ENCODE peak calls at places on chromosomes 12 and 14, in ten cellular contexts. L, J, Z, S, Y, Q, G, U, K and I are unnamed samples.

GRCh38 chr12:107580750-107581529 is 104.7 kb upstream of the PWP1 start:
- DNase-seq in L (no peak), J (no peak), Z (no peak), S (no peak), Y (peak; percentile 57), Q (no peak), G (peak; percentile 24), U (no peak), K (peak; percentile 23), I (peak; percentile 18)

GRCh38 chr14:24079521-24080141 is 8.3 kb downstream of the CPNE6 start:
- DNase-seq in L (no peak), J (no peak), Z (no peak), S (no peak), Y (peak; percentile 90), Q (no peak), G (no peak), U (no peak), K (no peak), I (peak; percentile 59)

GRCh38 chr12:12800406-12801180 is 12.6 kb upstream of the DDX47 start:
- DNase-seq in L (no peak), J (peak; percentile 77), Z (no peak), S (no peak), Y (no peak), Q (no peak), G (peak; percentile 68), U (peak; percentile 54), K (peak; percentile 68), I (no peak)

GRCh38 chr14:89755816-89756215 is 198.7 kb downstream of the EFCAB11 start:
- DNase-seq in L (no peak), J (no peak), Z (no peak), S (no peak), Y (no peak), Q (no peak), G (no peak), U (no peak), K (no peak), I (no peak)

GRCh38 chr14:72262771-72263170 is 330.5 kb downstream of the RGS6 start:
- DNase-seq in L (no peak), J (no peak), Z (no peak), S (no peak), Y (no peak), Q (no peak), G (no peak), U (no peak), K (no peak), I (no peak)

GRCh38 chr12:52608161-52608560 is 6.9 kb upstream of the KRT72 start:
- DNase-seq in L (no peak), J (no peak), Z (no peak), S (no peak), Y (no peak), Q (no peak), G (no peak), U (no peak), K (no peak), I (no peak)

GRCh38 chr14:40417777-40418401 is 985.7 kb upstream of the FBXO33 start:
- DNase-seq in L (no peak), J (peak; percentile 4), Z (no peak), S (peak; percentile 7), Y (peak; percentile 71), Q (peak; percentile 2), G (peak; percentile 4), U (no peak), K (no peak), I (no peak)

GRCh38 chr12:6691473-6691872 is 2.3 kb upstream of the ZNF384 start:
- DNase-seq in L (no peak), J (peak; percentile 15), Z (no peak), S (no peak), Y (no peak), Q (no peak), G (peak; percentile 65), U (no peak), K (peak; percentile 14), I (no peak)

GRCh38 chr12:51773145-51773869 is 75.2 kb downstream of the FIGNL2 start:
- DNase-seq in L (no peak), J (peak; percentile 88), Z (no peak), S (no peak), Y (no peak), Q (no peak), G (peak; percentile 73), U (peak; percentile 42), K (peak; percentile 39), I (no peak)

GRCh38 chr14:39233680-39234326 is at the start of gene MIA2:
- DNase-seq in L (no peak), J (no peak), Z (no peak), S (no peak), Y (no peak), Q (no peak), G (no peak), U (no peak), K (no peak), I (no peak)

GRCh38 chr12:46221255-46222128 is 47.4 kb downstream of the SLC38A1 start:
- DNase-seq in L (no peak), J (peak; percentile 77), Z (no peak), S (no peak), Y (no peak), Q (no peak), G (peak; percentile 78), U (no peak), K (peak; percentile 74), I (no peak)

GRCh38 chr14:63671987-63672386 is 30.3 kb upstream of the WDR89 start:
- DNase-seq in L (no peak), J (no peak), Z (no peak), S (no peak), Y (no peak), Q (no peak), G (no peak), U (no peak), K (no peak), I (no peak)

GRCh38 chr12:113359133-113359938 is 949 bp downstream of the PLBD2 start:
- DNase-seq in L (no peak), J (peak; percentile 36), Z (peak; percentile 23), S (no peak), Y (no peak), Q (no peak), G (peak; percentile 30), U (no peak), K (no peak), I (no peak)

GRCh38 chr12:108799528-108800243 is 57.7 kb downstream of the SSH1 start:
- DNase-seq in L (no peak), J (no peak), Z (no peak), S (no peak), Y (no peak), Q (no peak), G (no peak), U (no peak), K (peak; percentile 34), I (no peak)

GRCh38 chr12:14373202-14373601 is 7.7 kb downstream of the ATF7IP start:
- DNase-seq in L (no peak), J (peak; percentile 87), Z (no peak), S (no peak), Y (no peak), Q (no peak), G (peak; percentile 66), U (peak; percentile 61), K (no peak), I (no peak)

GRCh38 chr12:115243933-115244628 is 560.1 kb upstream of the TBX3 start:
- DNase-seq in L (no peak), J (no peak), Z (no peak), S (no peak), Y (no peak), Q (no peak), G (no peak), U (no peak), K (no peak), I (no peak)

GRCh38 chr12:68957273-68957672 is 24.3 kb upstream of the CPM start:
- DNase-seq in L (no peak), J (peak; percentile 16), Z (no peak), S (no peak), Y (no peak), Q (no peak), G (no peak), U (no peak), K (no peak), I (no peak)

GRCh38 chr12:89882051-89882450 is 173.4 kb upstream of the ATP2B1 start:
- DNase-seq in L (no peak), J (peak; percentile 44), Z (peak; percentile 50), S (peak; percentile 10), Y (peak; percentile 13), Q (no peak), G (peak; percentile 58), U (no peak), K (peak; percentile 44), I (no peak)

GRCh38 chr14:51616724-51617409 is 34.8 kb upstream of the FRMD6 start:
- DNase-seq in L (no peak), J (peak; percentile 92), Z (no peak), S (no peak), Y (no peak), Q (no peak), G (peak; percentile 97), U (peak; percentile 78), K (peak; percentile 87), I (no peak)

GRCh38 chr14:95515080-95515489 is 1.4 kb downstream of the SYNE3 start:
- DNase-seq in L (no peak), J (peak; percentile 48), Z (no peak), S (no peak), Y (peak; percentile 58), Q (no peak), G (no peak), U (no peak), K (no peak), I (no peak)

GRCh38 chr12:47808574-47809380 is 10.9 kb downstream of the HDAC7 start:
- DNase-seq in L (no peak), J (no peak), Z (no peak), S (peak; percentile 59), Y (peak; percentile 20), Q (peak; percentile 69), G (no peak), U (no peak), K (no peak), I (no peak)

GRCh38 chr12:11545438-11546330 is 103.8 kb upstream of the ETV6 start:
- DNase-seq in L (no peak), J (peak; percentile 44), Z (peak; percentile 77), S (peak; percentile 81), Y (no peak), Q (peak; percentile 62), G (no peak), U (no peak), K (no peak), I (no peak)

GRCh38 chr12:53963005-53963404 is 8.3 kb downstream of the HOXC12 start:
- DNase-seq in L (no peak), J (no peak), Z (no peak), S (no peak), Y (no peak), Q (no peak), G (no peak), U (no peak), K (no peak), I (no peak)

GRCh38 chr12:20350495-20350894 is 17.8 kb upstream of the PDE3A start:
- DNase-seq in L (no peak), J (peak; percentile 84), Z (no peak), S (no peak), Y (no peak), Q (no peak), G (peak; percentile 81), U (no peak), K (peak; percentile 78), I (no peak)

GRCh38 chr12:69569236-69569635 is 16.0 kb upstream of the CCT2 start:
- DNase-seq in L (no peak), J (no peak), Z (no peak), S (no peak), Y (no peak), Q (no peak), G (peak; percentile 71), U (no peak), K (peak; percentile 31), I (no peak)

GRCh38 chr12:39431002-39431796 is 11.7 kb downstream of the KIF21A start:
- DNase-seq in L (no peak), J (no peak), Z (no peak), S (no peak), Y (no peak), Q (no peak), G (no peak), U (no peak), K (no peak), I (no peak)

GRCh38 chr12:5516781-5517180 is 84.9 kb downstream of the NTF3 start:
- DNase-seq in L (no peak), J (no peak), Z (no peak), S (no peak), Y (no peak), Q (no peak), G (no peak), U (no peak), K (no peak), I (no peak)

GRCh38 chr14:68549057-68549421 is 243.8 kb downstream of the ZFP36L1 start:
- DNase-seq in L (no peak), J (peak; percentile 75), Z (no peak), S (no peak), Y (no peak), Q (no peak), G (peak; percentile 88), U (no peak), K (peak; percentile 64), I (no peak)